ENCODE peak calls at places on chromosomes 1 and 21, in four cellular contexts. I is A549, M is IMR-90, V is H1. X is an unnamed sample.

GRCh38 chr1:182615468-182616129 is 11.4 kb upstream of the RGS16 start:
- DNase-seq in I (no peak), M (no peak), V (no peak), X (no peak)

GRCh38 chr1:2478100-2478499 is 2.0 kb downstream of the PLCH2 start:
- DNase-seq in I (no peak), M (no peak), V (no peak), X (no peak)

GRCh38 chr1:203534012-203534411 is 40.1 kb downstream of the OPTC start:
- DNase-seq in I (no peak), M (no peak), V (no peak), X (no peak)

GRCh38 chr1:218845589-218845988 is 328.1 kb upstream of the LYPLAL1 start:
- DNase-seq in I (no peak), M (no peak), V (no peak), X (no peak)

GRCh38 chr1:86429122-86429725 is 5.3 kb downstream of the CLCA2 start:
- DNase-seq in I (no peak), M (no peak), V (no peak), X (no peak)

GRCh38 chr1:31647106-31647505 is 2.4 kb upstream of the PEF1 start:
- DNase-seq in I (no peak), M (peak), V (no peak), X (no peak)

GRCh38 chr1:170307426-170307825 is 161.7 kb downstream of the NTMT2 start:
- DNase-seq in I (no peak), M (peak), V (no peak), X (no peak)

GRCh38 chr1:110082477-110082876 is 12.0 kb upstream of the ALX3 start:
- DNase-seq in I (no peak), M (no peak), V (no peak), X (no peak)

GRCh38 chr21:46661211-46661625 is 25.7 kb downstream of the PRMT2 start:
- DNase-seq in I (no peak), M (peak), V (peak), X (no peak)

GRCh38 chr1:59601811-59602210 is 212.9 kb upstream of the HOOK1 start:
- DNase-seq in I (no peak), M (no peak), V (no peak), X (no peak)

GRCh38 chr1:153946622-153947246 is at the start of gene DENND4B:
- DNase-seq in I (peak), M (peak), V (peak), X (peak)

GRCh38 chr1:157968951-157969350 is 24.5 kb upstream of the KIRREL1 start:
- DNase-seq in I (peak), M (peak), V (no peak), X (no peak)

GRCh38 chr1:74766579-74766978 is 33.6 kb downstream of the TYW3 start:
- DNase-seq in I (no peak), M (peak), V (no peak), X (no peak)

GRCh38 chr1:202245391-202245790 is 51.8 kb downstream of the LGR6 start:
- DNase-seq in I (no peak), M (no peak), V (no peak), X (no peak)

GRCh38 chr1:32855861-32856617 is 14.7 kb downstream of the FNDC5 start:
- DNase-seq in I (no peak), M (no peak), V (no peak), X (no peak)

GRCh38 chr1:201636581-201636980 is 97.7 kb downstream of the NAV1 start:
- DNase-seq in I (no peak), M (peak), V (no peak), X (no peak)

GRCh38 chr21:34835526-34835925 is 166.7 kb downstream of the CLIC6 start:
- DNase-seq in I (no peak), M (no peak), V (no peak), X (no peak)

GRCh38 chr1:9990944-9991343 is 6.1 kb upstream of the RBP7 start:
- DNase-seq in I (no peak), M (no peak), V (no peak), X (no peak)

GRCh38 chr1:19735419-19736127 is 64.1 kb downstream of the TMCO4 start:
- DNase-seq in I (no peak), M (peak), V (no peak), X (no peak)

GRCh38 chr1:29833596-29833995 is 597.3 kb downstream of the PTPRU start:
- DNase-seq in I (no peak), M (no peak), V (no peak), X (no peak)

GRCh38 chr1:219379691-219380090 is 206.0 kb downstream of the LYPLAL1 start:
- DNase-seq in I (no peak), M (no peak), V (no peak), X (no peak)

GRCh38 chr1:115647000-115647399 is 5.2 kb downstream of the VANGL1 start:
- DNase-seq in I (no peak), M (peak), V (no peak), X (peak)

GRCh38 chr1:186302378-186302920 is 72.6 kb downstream of the TPR start:
- DNase-seq in I (no peak), M (no peak), V (no peak), X (no peak)

GRCh38 chr21:35319684-35320083 is 270.6 kb upstream of the RUNX1 start:
- DNase-seq in I (no peak), M (no peak), V (no peak), X (no peak)

GRCh38 chr1:203686091-203686632 is 59.5 kb downstream of the ATP2B4 start:
- DNase-seq in I (no peak), M (peak), V (no peak), X (no peak)

GRCh38 chr1:184326278-184326677 is 60.6 kb upstream of the C1orf21 start:
- DNase-seq in I (no peak), M (no peak), V (no peak), X (no peak)

GRCh38 chr1:48062353-48062752 is 65.2 kb upstream of the TRABD2B start:
- DNase-seq in I (no peak), M (no peak), V (no peak), X (no peak)

GRCh38 chr1:156601122-156601830 is at the start of gene GPATCH4:
- DNase-seq in I (peak), M (peak), V (peak), X (peak)

GRCh38 chr1:235199441-235199840 is 38.4 kb upstream of the RBM34 start:
- DNase-seq in I (peak), M (peak), V (no peak), X (peak)

GRCh38 chr21:42189860-42190491 is 29.0 kb upstream of the ABCG1 start:
- DNase-seq in I (no peak), M (no peak), V (no peak), X (no peak)
- H3K4me2 ChIP-seq in I (no peak), M (no peak), V (no peak), X (no peak)

DNA sequence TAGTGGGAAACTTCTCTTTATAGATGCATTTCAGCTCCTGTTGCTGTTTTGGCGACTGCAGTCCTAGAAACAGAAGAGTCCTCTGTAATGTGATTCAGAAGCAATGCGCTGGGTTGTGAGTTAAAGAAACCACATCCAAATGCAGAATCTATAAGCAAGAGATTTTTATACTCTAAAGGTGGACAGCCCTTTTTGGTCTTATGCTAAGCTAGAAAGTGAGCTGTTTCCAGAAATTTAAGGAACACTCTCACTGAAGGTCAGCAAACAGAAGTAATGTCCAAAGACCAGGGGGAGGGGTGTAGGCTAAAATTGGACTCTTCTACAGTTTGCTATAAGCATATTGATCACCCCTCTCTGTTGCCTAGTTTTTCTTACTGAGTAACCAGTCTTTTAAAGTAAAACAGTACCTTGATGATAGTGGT is 30.7 kb downstream of the DUSP10 start:
- DNase-seq in I (no peak), M (no peak), V (no peak), X (no peak)
- TF ChIP-seq MAFK in I (no peak), M (no peak), V (no peak), X (no peak)

DNA sequence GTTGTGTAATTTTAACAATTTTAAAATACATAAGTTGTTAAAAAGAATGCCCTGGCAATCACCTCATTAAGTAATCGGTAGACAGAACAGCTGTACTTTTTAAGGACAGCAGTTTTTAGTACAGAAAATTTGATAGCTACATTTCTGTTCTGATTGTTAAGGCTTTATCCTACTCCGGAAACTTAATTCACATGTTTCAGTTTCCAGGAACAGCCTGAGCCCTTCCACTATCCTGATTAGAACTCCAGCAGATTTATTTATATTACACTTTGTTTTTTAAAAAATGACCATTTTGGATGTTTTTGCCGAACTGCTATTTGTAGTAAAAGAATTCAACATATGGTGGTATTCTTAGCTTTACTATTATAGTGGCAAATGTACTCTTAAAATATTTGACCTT is 8.8 kb downstream of the PRRC2C start:
- DNase-seq in I (no peak), M (no peak), V (no peak), X (no peak)
- H3K4me2 ChIP-seq in I (no peak), M (peak), V (no peak), X (no peak)

DNA sequence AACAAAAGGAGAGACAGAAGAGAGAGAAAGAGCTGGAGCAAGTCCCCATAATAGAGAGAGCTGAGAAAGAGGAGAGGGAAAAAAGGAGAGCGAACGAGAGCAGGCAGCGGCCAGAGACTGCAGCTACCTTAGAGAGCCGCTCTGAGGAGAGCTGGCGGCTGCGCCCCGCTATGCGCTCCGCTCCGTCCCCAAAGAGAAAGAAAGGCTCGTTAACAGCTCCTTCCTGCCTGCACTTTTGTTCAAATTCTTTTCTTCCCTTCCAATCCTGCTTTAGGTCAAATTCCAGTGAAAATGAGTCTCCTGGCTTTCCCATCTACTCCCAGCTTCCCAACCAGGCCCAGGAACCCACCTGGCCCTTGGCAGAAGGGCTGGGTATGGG is 48.2 kb downstream of the DMAP1 start:
- DNase-seq in I (no peak), M (no peak), V (peak), X (no peak)
- TF ChIP-seq MAFK in I (no peak), M (no peak), V (no peak), X (no peak)

GRCh38 chr1:15935056-15935950 is 40.6 kb downstream of the ZBTB17 start:
- DNase-seq in I (no peak), M (no peak), V (no peak), X (no peak)
- H3K4me2 ChIP-seq in I (no peak), M (no peak), V (no peak), X (no peak)

GRCh38 chr1:232044728-232045127 is 418.1 kb downstream of the DISC1 start:
- DNase-seq in I (no peak), M (no peak), V (no peak), X (no peak)
- TF ChIP-seq MAFK in I (no peak), M (no peak), V (no peak), X (no peak)